ENCODE peak calls at places on chromosomes 3 and 15, in four cellular contexts. H is body of pancreas, Z is lower leg skin, U is choroid plexus epithelial cell. A is an unnamed sample.

GRCh38 chr3:72951259-72951722 is 45.3 kb upstream of the PPP4R2 start:
- DNase-seq in U (peak; percentile 25), H (no peak), Z (no peak), A (no peak)

GRCh38 chr3:10746684-10747083 is 69.3 kb upstream of the SLC6A11 start:
- DNase-seq in Z (no peak), U (no peak), H (no peak), A (no peak)

GRCh38 chr3:123522666-123523412 is 62.0 kb downstream of the HACD2 start:
- DNase-seq in H (no peak), U (no peak), Z (peak; percentile 44), A (peak; percentile 43)

GRCh38 chr15:33735637-33736247 is 232.6 kb upstream of the CHRM5 start:
- DNase-seq in U (peak; percentile 74), Z (no peak), H (peak; percentile 23), A (no peak)

GRCh38 chr15:91075761-91076160 is 24.3 kb upstream of the SV2B start:
- DNase-seq in Z (no peak), H (no peak), U (no peak), A (no peak)

GRCh38 chr15:59177445-59177728 is 29.3 kb upstream of the LDHAL6B start:
- DNase-seq in U (no peak), Z (no peak), H (no peak), A (no peak)

GRCh38 chr3:120214161-120214560 is 70.9 kb downstream of the GPR156 start:
- DNase-seq in H (no peak), U (peak; percentile 13), Z (no peak), A (no peak)

GRCh38 chr15:62798536-62798935 is 244.0 kb upstream of the TPM1 start:
- DNase-seq in U (no peak), Z (no peak), H (no peak), A (no peak)

GRCh38 chr3:62366093-62366419 is 7.3 kb downstream of the FEZF2 start:
- DNase-seq in Z (no peak), H (no peak), U (no peak), A (no peak)

GRCh38 chr3:153348457-153349137 is 186.6 kb downstream of the RAP2B start:
- DNase-seq in H (no peak), U (peak; percentile 32), Z (no peak), A (no peak)

GRCh38 chr3:137347132-137347531 is 389.3 kb downstream of the IL20RB start:
- DNase-seq in Z (no peak), H (no peak), U (no peak), A (no peak)
- TF ChIP-seq CTCF in Z (no peak), H (no peak), U (no peak), A (no peak)

DNA sequence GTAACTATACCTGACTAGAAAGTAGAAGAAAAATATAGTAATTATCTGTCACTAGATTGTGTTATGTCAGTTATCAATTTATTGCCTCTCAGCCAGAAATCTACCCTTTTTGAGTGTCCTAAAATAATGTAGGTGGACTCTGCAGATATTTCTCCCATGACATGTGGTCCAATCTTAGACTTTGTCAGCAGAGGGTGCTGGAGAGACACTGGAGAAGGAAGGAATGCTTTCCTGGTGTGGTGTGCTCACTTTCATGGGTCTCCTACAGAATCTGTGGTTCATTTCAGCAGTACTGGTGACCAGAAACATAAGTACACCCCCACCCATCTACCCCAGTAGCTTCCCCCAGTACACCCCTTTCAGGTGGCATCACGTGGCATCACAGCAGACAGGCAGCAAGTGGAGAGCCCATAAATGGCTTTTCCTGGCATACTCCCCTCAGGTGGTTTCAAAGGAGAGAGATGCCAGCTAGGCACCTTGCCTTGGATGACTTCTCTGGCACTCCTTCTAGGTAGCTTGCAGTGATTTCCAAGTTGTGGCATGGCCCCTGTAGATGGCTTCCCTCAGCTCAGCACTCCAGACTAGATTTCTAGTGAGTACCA is 114.7 kb downstream of the GADL1 start:
- DNase-seq in Z (no peak), U (peak; percentile 61), H (no peak), A (no peak)
- TF ChIP-seq CTCF in Z (no peak), U (peak; percentile 73), H (peak; percentile 6), A (peak; percentile 28)

DNA sequence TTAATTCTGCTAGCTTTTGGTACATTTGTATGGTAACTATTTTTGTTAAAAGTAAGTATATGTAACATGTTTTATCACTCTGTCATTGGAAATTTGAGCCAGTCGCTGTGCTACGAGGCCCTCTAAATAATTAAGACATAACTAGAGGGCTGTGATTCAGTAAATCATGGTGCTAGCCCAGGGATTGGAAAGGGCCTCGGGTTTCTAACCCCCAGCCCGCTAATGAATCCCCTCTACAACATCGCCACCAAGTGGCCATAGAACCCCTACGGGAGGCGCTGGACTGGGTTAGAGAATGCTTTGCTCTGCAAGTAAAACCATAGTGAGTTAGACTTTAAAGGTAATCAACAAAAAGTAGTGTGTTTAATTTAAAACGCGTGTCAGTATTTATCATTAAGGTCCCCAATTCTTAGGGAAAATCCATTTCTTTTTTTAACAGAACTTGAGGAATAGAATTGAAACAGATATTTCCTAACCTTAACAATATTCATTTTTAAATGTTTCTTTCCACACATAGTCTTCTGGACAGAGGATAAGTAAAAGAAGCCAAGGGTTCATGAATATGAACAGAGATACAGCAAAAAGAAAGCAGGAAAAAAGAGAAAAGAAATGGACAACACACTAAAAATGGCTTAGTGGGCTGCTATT is 744.7 kb downstream of the EPHA3 start:
- DNase-seq in H (peak; percentile 19), U (peak; percentile 80), Z (no peak), A (peak; percentile 27)
- TF ChIP-seq CTCF in H (peak; percentile 25), U (peak; percentile 96), Z (no peak), A (peak; percentile 65)

DNA sequence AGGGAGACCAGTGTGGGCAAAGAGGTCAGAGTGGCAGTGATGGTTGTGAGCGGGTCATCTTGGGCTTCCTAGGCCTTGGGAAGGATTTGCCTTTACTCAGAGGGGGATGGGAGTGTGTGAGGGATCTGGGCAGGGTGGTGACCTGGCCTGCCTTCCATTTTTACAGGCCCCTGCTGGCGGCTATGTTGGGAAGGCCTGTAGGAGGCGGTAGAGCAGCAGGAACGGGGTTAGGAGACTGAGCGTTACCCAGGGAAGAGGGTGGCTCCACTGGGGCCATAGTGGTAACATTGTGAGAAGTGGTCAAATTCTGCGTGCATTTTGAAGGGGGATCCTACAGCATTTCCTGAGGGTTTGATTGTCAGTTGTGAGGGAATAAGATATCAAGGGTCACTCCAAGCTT is 307.3 kb upstream of the CTDSPL start:
- DNase-seq in Z (no peak), U (no peak), H (no peak), A (no peak)
- TF ChIP-seq CTCF in Z (no peak), U (peak; percentile 7), H (no peak), A (no peak)

DNA sequence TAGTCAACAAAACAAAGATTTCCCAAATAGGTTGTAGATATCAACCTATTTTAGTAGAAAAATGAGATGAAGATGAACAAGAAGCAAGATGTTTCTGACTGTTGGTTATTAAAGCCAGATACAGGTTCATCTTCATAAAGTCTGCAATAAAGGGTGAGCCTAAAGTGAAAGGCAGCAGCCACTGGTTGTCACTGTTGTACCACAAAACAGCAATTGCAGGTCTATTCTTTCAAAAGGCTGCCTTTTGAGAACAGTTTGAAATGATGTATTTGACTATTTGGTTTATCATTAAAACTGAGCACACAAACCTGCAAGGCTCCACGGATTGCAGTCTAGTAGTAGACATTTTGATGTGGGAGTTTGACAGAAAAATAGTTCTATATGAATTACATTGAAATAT is 543.4 kb downstream of the GBE1 start:
- DNase-seq in H (no peak), Z (no peak), U (peak; percentile 81), A (no peak)
- TF ChIP-seq CTCF in H (no peak), Z (no peak), U (peak; percentile 88), A (no peak)

DNA sequence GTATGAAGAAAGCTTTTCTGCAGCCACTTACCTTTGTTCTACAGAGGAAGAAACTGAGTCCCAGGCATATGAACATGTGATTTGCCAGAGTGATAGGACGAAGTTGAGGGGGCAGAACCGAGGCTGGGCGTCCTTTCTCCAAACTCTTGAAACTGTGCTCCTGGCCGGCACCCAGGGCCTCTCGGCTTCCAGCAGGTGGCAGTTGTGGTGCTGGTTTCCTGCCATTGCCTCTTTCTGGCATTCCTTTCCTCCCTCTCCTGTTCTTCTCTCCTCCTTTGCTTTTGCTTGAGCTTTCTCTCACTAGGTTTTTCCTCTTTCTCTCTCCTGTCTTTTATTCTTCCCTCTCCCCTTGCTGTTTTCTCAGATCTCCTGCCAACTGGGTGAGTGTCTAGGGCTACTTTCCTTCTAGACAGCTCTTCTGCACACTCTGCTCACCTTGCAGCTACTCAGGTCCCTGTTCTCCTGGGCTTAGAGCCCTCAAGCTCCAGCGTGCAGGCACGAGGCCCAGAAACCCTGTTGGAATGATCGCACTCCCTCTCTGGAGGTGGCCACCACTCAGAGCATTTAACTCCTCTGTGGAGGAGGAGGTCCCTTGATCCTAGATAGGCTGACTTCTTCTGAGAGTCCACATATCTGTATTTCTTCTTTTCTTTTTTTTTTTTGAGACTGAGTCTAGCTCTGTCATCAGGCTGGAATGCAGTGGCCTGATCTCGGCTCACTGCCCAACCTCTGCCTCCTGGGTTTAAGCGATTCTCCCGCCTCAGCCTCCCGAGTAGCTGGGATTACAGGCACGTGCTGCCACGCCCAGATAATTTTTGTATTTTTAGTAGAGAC is 26.2 kb downstream of the TRAK1 start:
- DNase-seq in U (peak; percentile 81), H (peak; percentile 53), Z (no peak), A (peak; percentile 63)
- TF ChIP-seq CTCF in U (peak; percentile 81), H (peak; percentile 42), Z (no peak), A (peak; percentile 50)

GRCh38 chr3:14370719-14371572 is 31.5 kb upstream of the SLC6A6 start:
- DNase-seq in H (no peak), Z (no peak), U (no peak), A (no peak)

GRCh38 chr3:14371573-14372474 is 30.6 kb upstream of the SLC6A6 start:
- DNase-seq in Z (peak; percentile 71), H (peak; percentile 78), U (peak; percentile 42), A (peak; percentile 86)

GRCh38 chr3:14368885-14369284 is 33.5 kb upstream of the SLC6A6 start:
- DNase-seq in Z (no peak), U (no peak), H (no peak), A (no peak)

GRCh38 chr3:14368146-14368545 is 34.3 kb upstream of the SLC6A6 start:
- DNase-seq in H (no peak), Z (no peak), U (no peak), A (no peak)

DNA sequence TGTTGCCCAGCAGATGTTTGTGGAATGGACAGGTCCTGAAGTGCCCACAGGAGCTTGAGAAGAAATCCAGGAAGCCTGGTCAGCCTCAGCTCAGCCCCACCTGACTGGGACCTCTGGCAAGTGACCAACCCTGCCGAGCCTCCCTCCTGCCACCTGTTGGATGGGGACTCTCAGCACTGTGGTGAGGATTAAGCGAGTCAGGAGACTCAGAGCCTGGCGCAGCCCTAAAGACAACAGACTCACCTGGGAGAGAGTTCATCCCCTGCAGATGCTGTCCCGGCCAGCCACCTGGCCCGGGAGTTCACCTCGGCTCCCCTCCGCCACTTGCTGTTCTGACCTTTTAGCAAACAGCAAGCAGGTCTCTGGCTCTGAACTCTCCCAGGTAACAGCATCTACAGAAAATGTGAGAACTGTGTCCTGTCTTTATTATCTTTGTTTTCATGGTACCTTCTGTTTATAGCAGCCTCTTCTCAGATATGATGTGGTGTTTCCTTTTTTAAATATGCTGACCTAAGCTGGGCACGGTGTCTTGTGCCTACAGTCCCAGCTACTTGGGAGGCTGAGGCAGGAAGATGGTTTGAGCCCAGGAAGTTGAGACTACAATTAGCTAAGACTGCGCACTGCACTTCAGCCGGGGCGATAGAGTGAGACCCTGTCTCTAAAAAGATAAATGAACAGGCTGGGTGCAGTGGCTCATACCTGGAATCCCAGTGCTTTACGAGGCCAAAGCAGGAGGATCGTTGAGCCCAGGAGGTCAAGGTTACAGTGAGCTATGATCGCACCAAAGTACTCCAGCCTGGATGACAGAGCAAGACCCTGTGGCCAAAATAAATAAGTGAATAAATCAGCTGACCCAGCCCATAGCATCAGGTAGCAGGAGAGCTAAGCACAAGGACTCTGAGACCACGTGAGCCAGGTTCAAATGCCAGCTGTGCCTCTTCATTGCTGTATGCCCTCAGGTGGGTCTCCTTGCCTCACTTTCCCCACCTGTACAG is 32.4 kb upstream of the SLC6A6 start:
- DNase-seq in Z (no peak), U (no peak), H (peak; percentile 58), A (no peak)
- TF ChIP-seq CTCF in Z (no peak), U (no peak), H (peak; percentile 12), A (no peak)